ENCODE peak calls at places on chromosomes 6 and 20, in ten cellular contexts. One of them, this sample, is unnamed.

GRCh38 chr6:90574610-90575009 is 12.3 kb downstream of the MAP3K7 start:
- DNase-seq in spleen: no peak
- DNase-seq in kidney: no peak
- DNase-seq in GM10248: no peak
- DNase-seq in neural progenitor cell: no peak
- DNase-seq in pancreas: no peak
- DNase-seq in osteocyte: no peak
- DNase-seq in A673: peak; percentile 29
- DNase-seq in A549: no peak
- DNase-seq in body of pancreas: no peak
- DNase-seq in this sample: peak; percentile 51

GRCh38 chr20:53597521-53598120 is 4.0 kb upstream of the ZNF217 start:
- DNase-seq in GM10248: no peak
- DNase-seq in osteocyte: no peak
- DNase-seq in A549: no peak
- DNase-seq in spleen: no peak
- DNase-seq in A673: peak; percentile 32
- DNase-seq in body of pancreas: no peak
- DNase-seq in neural progenitor cell: no peak
- DNase-seq in pancreas: no peak
- DNase-seq in kidney: no peak
- DNase-seq in this sample: no peak

GRCh38 chr6:125956506-125957390 is at the start of gene HINT3:
- DNase-seq in A673: peak; percentile 99
- DNase-seq in spleen: peak; percentile 100
- DNase-seq in body of pancreas: peak; percentile 97
- DNase-seq in osteocyte: peak; percentile 99
- DNase-seq in pancreas: peak; percentile 100
- DNase-seq in neural progenitor cell: peak; percentile 99
- DNase-seq in kidney: peak; percentile 99
- DNase-seq in A549: peak; percentile 78
- DNase-seq in GM10248: peak; percentile 95
- DNase-seq in this sample: peak; percentile 97

GRCh38 chr6:111844921-111845320 is 28.3 kb downstream of the FYN start:
- DNase-seq in pancreas: no peak
- DNase-seq in osteocyte: no peak
- DNase-seq in A549: no peak
- DNase-seq in kidney: no peak
- DNase-seq in GM10248: no peak
- DNase-seq in body of pancreas: no peak
- DNase-seq in spleen: peak; percentile 81
- DNase-seq in neural progenitor cell: peak; percentile 67
- DNase-seq in A673: no peak
- DNase-seq in this sample: no peak

GRCh38 chr6:170270984-170271593 is 19.8 kb downstream of the DLL1 start:
- DNase-seq in A549: no peak
- DNase-seq in pancreas: no peak
- DNase-seq in spleen: peak; percentile 69
- DNase-seq in GM10248: no peak
- DNase-seq in kidney: peak; percentile 60
- DNase-seq in body of pancreas: no peak
- DNase-seq in osteocyte: no peak
- DNase-seq in A673: no peak
- DNase-seq in neural progenitor cell: no peak
- DNase-seq in this sample: no peak

GRCh38 chr20:41392871-41393704 is 26.5 kb upstream of the EMILIN3 start:
- DNase-seq in kidney: peak; percentile 95
- DNase-seq in body of pancreas: peak; percentile 37
- DNase-seq in spleen: no peak
- DNase-seq in neural progenitor cell: no peak
- DNase-seq in GM10248: no peak
- DNase-seq in A673: no peak
- DNase-seq in A549: no peak
- DNase-seq in osteocyte: no peak
- DNase-seq in pancreas: no peak
- DNase-seq in this sample: peak; percentile 79

GRCh38 chr6:11381801-11382513 is 149.5 kb upstream of the NEDD9 start:
- DNase-seq in kidney: peak; percentile 68
- DNase-seq in GM10248: peak; percentile 65
- DNase-seq in body of pancreas: no peak
- DNase-seq in A673: no peak
- DNase-seq in osteocyte: no peak
- DNase-seq in spleen: peak; percentile 91
- DNase-seq in A549: no peak
- DNase-seq in neural progenitor cell: no peak
- DNase-seq in pancreas: no peak
- DNase-seq in this sample: no peak

GRCh38 chr6:109961666-109962065 is 16.4 kb upstream of the GPR6 start:
- DNase-seq in GM10248: no peak
- DNase-seq in osteocyte: no peak
- DNase-seq in neural progenitor cell: no peak
- DNase-seq in kidney: no peak
- DNase-seq in A549: no peak
- DNase-seq in spleen: no peak
- DNase-seq in pancreas: no peak
- DNase-seq in body of pancreas: no peak
- DNase-seq in A673: no peak
- DNase-seq in this sample: peak; percentile 3

GRCh38 chr6:72620866-72621242 is 1.0 kb upstream of the KCNQ5 start:
- DNase-seq in pancreas: peak; percentile 60
- DNase-seq in A673: no peak
- DNase-seq in A549: no peak
- DNase-seq in neural progenitor cell: peak; percentile 3
- DNase-seq in kidney: peak; percentile 63
- DNase-seq in GM10248: peak; percentile 18
- DNase-seq in spleen: peak; percentile 80
- DNase-seq in osteocyte: no peak
- DNase-seq in body of pancreas: no peak
- DNase-seq in this sample: peak; percentile 29

GRCh38 chr6:41768545-41769308 is 11.0 kb downstream of the FRS3 start:
- DNase-seq in GM10248: no peak
- DNase-seq in A673: no peak
- DNase-seq in kidney: no peak
- DNase-seq in pancreas: peak; percentile 51
- DNase-seq in neural progenitor cell: no peak
- DNase-seq in spleen: no peak
- DNase-seq in body of pancreas: no peak
- DNase-seq in osteocyte: no peak
- DNase-seq in A549: no peak
- DNase-seq in this sample: no peak

GRCh38 chr6:106870824-106871300 is 103.7 kb downstream of the CD24 start:
- DNase-seq in kidney: no peak
- DNase-seq in A549: peak; percentile 11
- DNase-seq in neural progenitor cell: no peak
- DNase-seq in A673: no peak
- DNase-seq in body of pancreas: no peak
- DNase-seq in osteocyte: no peak
- DNase-seq in spleen: no peak
- DNase-seq in GM10248: no peak
- DNase-seq in pancreas: no peak
- DNase-seq in this sample: no peak

GRCh38 chr6:7228662-7229375 is 84.2 kb downstream of the SSR1 start:
- DNase-seq in A549: no peak
- DNase-seq in osteocyte: no peak
- DNase-seq in A673: no peak
- DNase-seq in pancreas: no peak
- DNase-seq in spleen: no peak
- DNase-seq in body of pancreas: no peak
- DNase-seq in neural progenitor cell: no peak
- DNase-seq in GM10248: no peak
- DNase-seq in kidney: no peak
- DNase-seq in this sample: no peak

DNA sequence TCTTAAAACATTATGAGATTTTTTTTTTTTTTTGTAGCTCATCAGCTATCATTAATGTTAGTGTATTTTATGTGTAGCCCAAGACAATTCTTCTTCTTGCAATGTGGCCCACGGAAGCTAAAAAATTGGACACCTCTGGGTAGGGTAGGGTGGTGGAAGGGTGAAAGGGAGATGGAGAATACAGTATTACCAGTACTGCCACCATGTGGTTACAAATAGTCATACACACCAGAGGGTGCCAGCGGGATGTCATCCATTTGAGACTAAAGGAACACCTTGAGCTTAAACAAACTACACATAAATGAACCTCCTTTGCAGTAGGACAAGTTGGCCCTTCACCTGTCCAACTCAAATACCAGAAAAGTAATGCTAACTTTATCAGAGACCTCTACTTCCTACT is 601.9 kb downstream of the HTR1B start:
- DNase-seq in body of pancreas: no peak
- DNase-seq in kidney: no peak
- DNase-seq in spleen: no peak
- DNase-seq in osteocyte: no peak
- DNase-seq in neural progenitor cell: peak; percentile 65
- DNase-seq in GM10248: no peak
- DNase-seq in pancreas: no peak
- DNase-seq in A673: peak; percentile 25
- DNase-seq in A549: no peak
- DNase-seq in this sample: no peak
- TF ChIP-seq CTCF in body of pancreas: peak; percentile 28
- TF ChIP-seq CTCF in kidney: peak; percentile 36
- TF ChIP-seq CTCF in spleen: no peak
- TF ChIP-seq CTCF in osteocyte: peak; percentile 41
- TF ChIP-seq CTCF in neural progenitor cell: peak; percentile 57
- TF ChIP-seq CTCF in GM10248: peak; percentile 33
- TF ChIP-seq CTCF in pancreas: no peak
- TF ChIP-seq CTCF in A673: peak; percentile 40
- TF ChIP-seq CTCF in A549: no peak
- TF ChIP-seq CTCF in this sample: peak; percentile 35

DNA sequence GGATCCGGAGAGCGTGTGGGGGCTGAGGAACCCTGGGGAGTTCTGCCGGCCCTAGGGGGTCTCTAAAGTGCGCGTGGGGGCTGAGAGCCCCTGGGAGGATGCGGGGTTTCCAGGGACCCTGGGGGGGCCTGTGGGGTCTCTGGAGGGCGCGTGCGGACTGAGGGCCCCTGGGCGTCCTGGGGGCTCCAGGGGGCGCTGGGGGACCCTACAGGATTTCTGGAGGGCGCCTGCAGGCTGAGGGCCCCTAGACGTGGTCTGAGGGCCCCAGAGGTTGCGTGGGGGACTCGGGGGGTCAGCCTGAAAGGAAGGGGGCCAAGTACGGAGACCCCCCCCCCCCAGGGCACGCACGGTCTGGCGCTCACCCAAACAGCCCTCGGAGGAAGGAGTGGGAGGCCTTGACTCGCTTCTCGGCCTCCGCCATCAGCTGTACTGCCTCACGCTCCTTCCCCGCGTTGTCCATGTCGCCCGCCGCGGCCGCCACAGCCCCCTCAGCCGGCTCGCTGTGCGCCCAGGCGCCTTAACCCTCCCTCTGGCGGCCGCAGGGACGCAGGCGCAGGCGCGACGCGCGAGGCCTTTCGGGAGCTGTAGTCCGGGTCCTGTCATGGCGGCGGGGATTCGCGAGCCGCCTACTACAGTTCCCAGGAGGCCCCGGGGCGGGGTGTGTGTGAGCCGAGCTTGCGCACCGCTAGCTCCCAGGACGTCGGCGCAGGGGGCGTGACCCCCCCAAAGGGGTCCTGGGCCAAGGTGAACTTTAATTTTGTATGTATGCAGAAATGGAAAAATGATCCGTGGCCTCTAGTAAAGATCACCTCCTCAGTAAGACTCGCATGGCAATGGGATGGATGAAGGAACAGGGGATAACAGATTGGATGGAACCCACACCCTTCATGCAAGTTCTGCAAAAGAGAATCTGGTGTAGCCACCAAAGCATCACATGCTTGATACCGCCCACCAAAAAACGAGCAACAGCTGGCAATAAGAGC is at the start of gene NAPB:
- DNase-seq in osteocyte: peak; percentile 97
- DNase-seq in pancreas: peak; percentile 97
- DNase-seq in A549: peak; percentile 91
- DNase-seq in body of pancreas: peak; percentile 93
- DNase-seq in kidney: peak; percentile 98
- DNase-seq in A673: peak; percentile 97
- DNase-seq in spleen: peak; percentile 100
- DNase-seq in GM10248: peak; percentile 96
- DNase-seq in neural progenitor cell: peak; percentile 98
- DNase-seq in this sample: peak; percentile 93
- TF ChIP-seq CTCF in osteocyte: peak; percentile 55
- TF ChIP-seq CTCF in pancreas: peak; percentile 51
- TF ChIP-seq CTCF in A549: peak; percentile 9
- TF ChIP-seq CTCF in body of pancreas: peak; percentile 88
- TF ChIP-seq CTCF in kidney: peak; percentile 50
- TF ChIP-seq CTCF in A673: peak; percentile 28
- TF ChIP-seq CTCF in spleen: peak; percentile 75
- TF ChIP-seq CTCF in GM10248: peak; percentile 22
- TF ChIP-seq CTCF in neural progenitor cell: peak; percentile 40
- TF ChIP-seq CTCF in this sample: peak; percentile 41

DNA sequence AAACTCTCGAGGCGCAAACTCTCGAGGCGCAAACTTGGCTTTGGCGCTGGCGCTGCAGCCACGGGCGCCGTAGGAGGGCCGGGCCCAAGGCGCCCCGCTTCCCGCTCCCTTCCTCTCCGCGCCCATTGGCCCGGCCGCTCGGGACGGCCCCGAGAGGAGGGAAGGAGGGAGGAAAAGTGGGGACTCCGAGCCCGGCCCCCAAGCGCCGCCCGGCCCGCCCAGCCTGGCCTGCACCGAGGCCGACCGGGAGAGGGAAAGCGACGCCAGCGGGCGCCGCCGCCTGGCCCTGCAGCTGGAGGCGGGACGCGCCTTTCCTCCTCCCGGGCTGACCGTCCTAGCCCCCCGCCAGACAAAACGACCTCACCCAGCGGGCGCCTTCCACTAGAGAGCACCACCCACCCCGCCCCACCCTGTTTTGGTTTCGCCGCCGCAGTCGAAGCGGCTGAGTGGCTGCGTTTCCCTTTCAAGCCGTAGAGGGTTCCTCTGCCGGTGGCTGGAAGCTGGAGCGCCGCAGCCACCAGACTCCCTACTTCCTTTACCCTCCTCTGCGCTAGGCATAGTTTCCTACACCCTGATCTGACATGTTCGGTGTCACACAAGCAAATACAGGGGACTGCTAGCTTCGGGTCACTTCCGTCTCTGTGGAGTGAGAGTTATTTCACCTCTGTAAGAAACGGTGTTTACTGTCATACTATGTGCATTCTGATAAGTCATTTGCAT is at the start of gene MBOAT1:
- DNase-seq in osteocyte: peak; percentile 96
- DNase-seq in GM10248: peak; percentile 86
- DNase-seq in kidney: peak; percentile 97
- DNase-seq in A673: peak; percentile 95
- DNase-seq in pancreas: peak; percentile 95
- DNase-seq in body of pancreas: peak; percentile 84
- DNase-seq in spleen: peak; percentile 95
- DNase-seq in neural progenitor cell: peak; percentile 83
- DNase-seq in A549: peak; percentile 60
- DNase-seq in this sample: peak; percentile 87
- TF ChIP-seq CTCF in osteocyte: peak; percentile 29
- TF ChIP-seq CTCF in GM10248: peak; percentile 15
- TF ChIP-seq CTCF in kidney: no peak
- TF ChIP-seq CTCF in A673: no peak
- TF ChIP-seq CTCF in pancreas: no peak
- TF ChIP-seq CTCF in body of pancreas: peak; percentile 33
- TF ChIP-seq CTCF in spleen: no peak
- TF ChIP-seq CTCF in neural progenitor cell: no peak
- TF ChIP-seq CTCF in A549: peak; percentile 12
- TF ChIP-seq CTCF in this sample: no peak

DNA sequence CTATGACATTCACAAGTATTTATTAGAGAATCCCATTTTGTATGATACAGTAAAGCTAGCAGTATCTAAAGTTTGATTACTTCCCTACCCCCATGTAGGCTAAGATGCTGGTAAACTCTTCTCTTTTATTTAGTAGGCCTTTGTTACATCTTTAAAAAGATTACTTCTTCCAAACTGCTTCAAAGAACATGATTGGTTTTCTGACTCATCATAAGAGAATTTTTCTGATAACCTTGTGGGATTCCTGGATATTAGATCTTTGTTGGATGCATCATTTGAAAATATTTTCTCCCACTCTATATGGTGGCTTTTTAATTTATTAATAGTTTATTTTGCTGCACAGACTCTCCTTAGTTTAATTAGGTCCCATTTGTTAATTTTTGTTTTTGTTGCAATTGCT is 898.3 kb upstream of the ADGRB3 start:
- DNase-seq in neural progenitor cell: no peak
- DNase-seq in GM10248: no peak
- DNase-seq in pancreas: no peak
- DNase-seq in osteocyte: no peak
- DNase-seq in spleen: no peak
- DNase-seq in A673: no peak
- DNase-seq in body of pancreas: no peak
- DNase-seq in kidney: no peak
- DNase-seq in A549: no peak
- DNase-seq in this sample: peak; percentile 34
- TF ChIP-seq CTCF in neural progenitor cell: no peak
- TF ChIP-seq CTCF in GM10248: no peak
- TF ChIP-seq CTCF in pancreas: no peak
- TF ChIP-seq CTCF in osteocyte: no peak
- TF ChIP-seq CTCF in spleen: no peak
- TF ChIP-seq CTCF in A673: no peak
- TF ChIP-seq CTCF in body of pancreas: no peak
- TF ChIP-seq CTCF in kidney: no peak
- TF ChIP-seq CTCF in A549: no peak
- TF ChIP-seq CTCF in this sample: no peak